ENCODE peak calls at places on chromosomes 7 and 10, in seven cellular contexts. F is psoas muscle; T is WTC11; J is heart right ventricle; Y is adrenal gland; D is progenitor cell of endocrine pancreas; P is CD4-positive, alpha-beta T cell. C is an unnamed sample.

GRCh38 chr7:128742206-128742605 is 3.0 kb downstream of the CALU start:
- DNase-seq in F (no peak), Y (no peak), D (no peak), P (no peak), T (no peak), J (no peak), C (no peak)

GRCh38 chr7:28686418-28686800 is 271.7 kb downstream of the TRIL start:
- DNase-seq in T (peak; percentile 28), Y (no peak), J (peak; percentile 41), P (no peak), F (no peak), D (no peak), C (no peak)

GRCh38 chr10:130967161-130967560 is 344.4 kb downstream of the TCERG1L start:
- DNase-seq in P (no peak), D (no peak), J (no peak), T (no peak), F (no peak), Y (peak; percentile 18), C (no peak)

GRCh38 chr7:65250697-65251395 is 122.8 kb upstream of the ZNF92 start:
- DNase-seq in P (no peak), Y (no peak), T (no peak), D (no peak), J (no peak), F (no peak), C (no peak)

GRCh38 chr7:117401293-117402002 is 25.8 kb downstream of the ASZ1 start:
- DNase-seq in D (no peak), P (no peak), Y (no peak), F (no peak), J (no peak), T (no peak), C (no peak)

GRCh38 chr10:46080886-46081285 is 34.8 kb upstream of the MSMB start:
- DNase-seq in T (no peak), J (no peak), P (no peak), Y (no peak), F (no peak), D (no peak), C (no peak)

GRCh38 chr10:110209399-110209925 is 2.1 kb downstream of the MXI1 start:
- DNase-seq in J (no peak), Y (peak; percentile 88), P (peak; percentile 86), F (peak; percentile 72), T (peak; percentile 49), D (peak; percentile 52), C (no peak)

GRCh38 chr7:52064493-52064892 is 747.9 kb upstream of the COBL start:
- DNase-seq in J (no peak), F (no peak), T (no peak), D (no peak), P (no peak), Y (no peak), C (no peak)

GRCh38 chr10:112951349-112952281 is 1.6 kb downstream of the TCF7L2 start:
- DNase-seq in T (peak; percentile 61), P (peak; percentile 14), J (peak; percentile 67), Y (peak; percentile 81), F (peak; percentile 84), D (peak; percentile 37), C (peak; percentile 80)

GRCh38 chr7:45691155-45691656 is 117.0 kb downstream of the ADCY1 start:
- DNase-seq in F (no peak), T (no peak), Y (peak; percentile 15), D (no peak), P (no peak), J (no peak), C (no peak)

GRCh38 chr10:85919358-85920022 is 447.1 kb downstream of the GRID1 start:
- DNase-seq in D (no peak), T (no peak), F (no peak), Y (no peak), J (no peak), P (no peak), C (no peak)

GRCh38 chr10:132369636-132370185 is 27.3 kb upstream of the PWWP2B start:
- DNase-seq in T (no peak), F (no peak), P (peak; percentile 1), Y (no peak), J (no peak), D (no peak), C (peak; percentile 18)

GRCh38 chr10:22833781-22834180 is 94.1 kb upstream of the ARMC3 start:
- DNase-seq in J (no peak), D (no peak), F (no peak), Y (no peak), T (no peak), P (no peak), C (no peak)

GRCh38 chr10:112345743-112346142 is 28.2 kb upstream of the ACSL5 start:
- DNase-seq in T (no peak), F (no peak), D (no peak), Y (no peak), J (no peak), P (no peak), C (no peak)

GRCh38 chr10:97426776-97427570 is 982 bp downstream of the PGAM1 start:
- DNase-seq in J (no peak), D (no peak), Y (no peak), P (no peak), T (no peak), F (no peak), C (no peak)

GRCh38 chr10:12135631-12136030 is 6.2 kb downstream of the SEC61A2 start:
- DNase-seq in P (no peak), Y (no peak), T (no peak), F (no peak), J (no peak), D (no peak), C (no peak)

GRCh38 chr10:12129222-12130111 is at the start of gene SEC61A2:
- DNase-seq in P (peak; percentile 91), T (peak; percentile 96), J (peak; percentile 94), Y (peak; percentile 96), F (peak; percentile 97), D (peak; percentile 98), C (peak; percentile 95)

DNA sequence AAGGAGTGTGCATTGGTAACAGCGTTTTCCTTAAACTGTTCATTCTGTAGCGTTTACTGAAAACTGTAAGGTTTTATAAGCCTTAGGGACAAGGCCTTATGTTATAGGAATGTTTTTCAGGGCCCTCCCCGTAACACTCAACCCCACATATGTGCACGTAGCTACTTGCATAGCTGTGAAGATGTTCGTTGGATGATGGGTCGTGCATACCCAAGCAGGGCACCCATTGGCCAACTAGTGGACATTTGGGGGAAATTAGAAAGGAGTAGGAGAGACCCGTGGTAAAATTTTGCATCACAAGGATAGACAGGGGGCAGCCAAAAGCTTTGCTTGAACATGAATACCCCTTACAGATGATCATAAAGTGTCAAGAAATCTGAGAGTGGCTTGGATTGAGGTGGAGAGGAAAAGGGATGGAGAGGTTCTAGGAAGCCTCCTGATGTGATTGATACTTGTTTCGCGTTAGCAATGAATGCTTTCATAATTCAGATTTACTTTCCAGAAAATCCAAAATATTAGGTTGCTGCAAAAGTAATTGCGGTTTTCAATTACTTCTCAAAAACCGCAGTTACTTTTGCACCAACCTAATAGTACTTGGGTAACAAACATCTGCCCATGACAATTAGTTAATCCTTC is 878 bp downstream of the SEC61A2 start:
- DNase-seq in J (peak; percentile 5), D (no peak), F (no peak), T (peak; percentile 17), P (peak; percentile 16), Y (peak; percentile 65), C (no peak)
- TF ChIP-seq CTCF in J (peak; percentile 53), D (peak; percentile 60), F (peak; percentile 29), T (peak; percentile 13), P (peak; percentile 28), Y (peak; percentile 54), C (peak; percentile 38)

DNA sequence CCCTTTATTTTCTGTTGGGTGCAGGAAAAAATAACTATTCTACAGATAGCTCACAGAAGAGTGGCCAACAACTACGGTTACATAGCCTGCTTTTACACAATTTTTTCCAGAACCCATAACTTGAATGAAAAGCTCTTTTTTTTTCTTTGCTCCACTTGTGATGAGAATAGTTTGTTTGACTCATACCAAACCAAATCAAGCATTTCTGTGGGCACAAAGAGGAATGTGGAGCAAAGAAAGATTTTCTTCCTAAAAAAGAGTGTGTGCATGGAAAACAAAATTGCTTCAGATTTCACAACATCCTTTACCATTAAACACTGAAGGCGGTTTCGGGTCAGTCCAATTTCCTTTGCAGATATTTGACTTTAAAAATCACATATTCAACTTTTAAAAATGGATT is 54.8 kb upstream of the RAB11FIP2 start:
- DNase-seq in T (no peak), J (no peak), F (no peak), P (no peak), D (no peak), Y (no peak), C (no peak)
- TF ChIP-seq CTCF in T (no peak), J (no peak), F (no peak), P (no peak), D (no peak), Y (no peak), C (no peak)

GRCh38 chr10:78312197-78313046 is 278.8 kb downstream of the RPS24 start:
- DNase-seq in T (no peak), Y (no peak), P (no peak), D (no peak), F (no peak), J (no peak), C (no peak)
- TF ChIP-seq CTCF in T (no peak), Y (no peak), P (no peak), D (no peak), F (no peak), J (no peak), C (no peak)

GRCh38 chr10:125144209-125144608 is 16.2 kb downstream of the CTBP2 start:
- DNase-seq in T (no peak), F (no peak), P (no peak), J (no peak), Y (no peak), D (no peak), C (no peak)

GRCh38 chr10:125142946-125143345 is 17.4 kb downstream of the CTBP2 start:
- DNase-seq in D (no peak), P (no peak), Y (no peak), J (no peak), T (no peak), F (no peak), C (no peak)

GRCh38 chr10:125146791-125147604 is 13.4 kb downstream of the CTBP2 start:
- DNase-seq in Y (no peak), F (no peak), J (no peak), D (no peak), T (no peak), P (no peak), C (no peak)

GRCh38 chr10:125145636-125146035 is 14.7 kb downstream of the CTBP2 start:
- DNase-seq in D (no peak), J (no peak), F (no peak), T (no peak), Y (no peak), P (no peak), C (no peak)

DNA sequence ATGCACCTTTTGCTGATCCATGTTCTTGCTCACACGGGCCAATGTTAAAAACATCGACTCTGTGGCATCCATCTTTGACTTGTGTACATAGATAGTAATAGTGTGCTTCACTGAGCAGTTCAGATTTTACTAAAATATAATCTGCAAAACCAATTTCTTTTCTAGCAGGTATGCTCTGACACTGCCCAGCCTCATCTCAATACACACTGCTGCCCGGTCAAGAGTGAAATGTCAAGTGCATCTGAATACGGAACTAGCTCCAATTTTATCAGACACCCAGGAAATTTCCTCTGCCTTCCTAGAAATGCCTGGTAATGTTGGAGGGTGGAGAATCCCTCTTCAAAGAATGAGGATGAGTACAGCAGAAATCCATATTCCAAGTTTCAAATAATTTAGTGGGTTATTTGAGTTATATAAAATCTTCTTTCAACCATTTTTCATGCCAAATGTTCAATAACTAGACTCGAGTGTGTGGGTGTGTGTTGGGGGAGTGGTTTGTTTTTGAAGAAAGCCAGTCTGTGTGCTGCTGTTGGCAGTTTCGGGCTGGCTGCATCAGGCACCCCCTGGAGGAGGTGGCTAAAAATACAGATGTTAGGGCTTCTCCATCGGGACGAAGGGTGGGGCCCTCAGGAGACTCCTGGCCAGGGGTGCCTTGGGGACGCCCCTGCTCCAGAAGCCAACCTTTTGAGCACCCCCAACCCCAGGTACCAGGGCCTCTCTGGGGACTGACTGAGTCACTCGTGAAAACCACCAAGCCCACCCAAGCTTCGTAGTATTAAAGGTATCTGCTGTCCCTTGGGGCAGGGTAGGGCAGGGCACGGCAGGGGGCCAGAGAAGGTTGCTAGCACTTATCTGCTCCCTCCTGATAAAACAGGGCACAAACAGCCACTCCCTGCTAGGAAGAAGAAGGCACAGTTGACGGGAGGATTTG is 15.4 kb downstream of the CTBP2 start:
- DNase-seq in F (no peak), T (peak; percentile 59), P (no peak), D (no peak), J (peak; percentile 44), Y (no peak), C (no peak)
- TF ChIP-seq CTCF in F (peak; percentile 22), T (no peak), P (no peak), D (peak; percentile 52), J (peak; percentile 60), Y (peak; percentile 54), C (peak; percentile 46)